ENCODE peak calls at places on chromosomes 2 and 18, in four cellular contexts. One of them, this sample, is unnamed.

GRCh38 chr2:141586985-141587384 is 543.8 kb downstream of the LRP1B start:
- DNase-seq in HepG2: no peak
- DNase-seq in K562: no peak
- DNase-seq in SK-N-SH: no peak
- DNase-seq in this sample: no peak

GRCh38 chr2:2222931-2223330 is 108.1 kb downstream of the MYT1L start:
- DNase-seq in HepG2: no peak
- DNase-seq in K562: no peak
- DNase-seq in SK-N-SH: no peak
- DNase-seq in this sample: no peak

GRCh38 chr2:209236369-209236768 is 187.5 kb upstream of the MAP2 start:
- DNase-seq in HepG2: no peak
- DNase-seq in K562: no peak
- DNase-seq in SK-N-SH: no peak
- DNase-seq in this sample: no peak

GRCh38 chr2:10497797-10498251 is 49.7 kb upstream of the ODC1 start:
- DNase-seq in HepG2: peak; percentile 52
- DNase-seq in K562: peak; percentile 90
- DNase-seq in SK-N-SH: peak; percentile 63
- DNase-seq in this sample: no peak

GRCh38 chr18:22434973-22435608 is 17.4 kb upstream of the CTAGE1 start:
- DNase-seq in HepG2: no peak
- DNase-seq in K562: no peak
- DNase-seq in SK-N-SH: no peak
- DNase-seq in this sample: no peak

GRCh38 chr2:96511851-96512250 is 6.7 kb upstream of the NEURL3 start:
- DNase-seq in HepG2: no peak
- DNase-seq in K562: no peak
- DNase-seq in SK-N-SH: no peak
- DNase-seq in this sample: no peak

GRCh38 chr2:217218269-217219140 is 358.6 kb upstream of the TNP1 start:
- DNase-seq in HepG2: no peak
- DNase-seq in K562: peak; percentile 17
- DNase-seq in SK-N-SH: no peak
- DNase-seq in this sample: no peak

GRCh38 chr2:97355887-97356286 is 233.8 kb downstream of the ANKRD36B start:
- DNase-seq in HepG2: no peak
- DNase-seq in K562: no peak
- DNase-seq in SK-N-SH: peak; percentile 5
- DNase-seq in this sample: no peak

GRCh38 chr2:181884601-181885000 is 6.9 kb upstream of the ITPRID2 start:
- DNase-seq in HepG2: no peak
- DNase-seq in K562: no peak
- DNase-seq in SK-N-SH: no peak
- DNase-seq in this sample: no peak

GRCh38 chr2:219496781-219497494 is 1.8 kb upstream of the GMPPA start:
- DNase-seq in HepG2: no peak
- DNase-seq in K562: no peak
- DNase-seq in SK-N-SH: no peak
- DNase-seq in this sample: no peak

GRCh38 chr2:8636691-8637636 is 44.9 kb upstream of the ID2 start:
- DNase-seq in HepG2: no peak
- DNase-seq in K562: no peak
- DNase-seq in SK-N-SH: no peak
- DNase-seq in this sample: no peak

GRCh38 chr2:24816884-24817283 is 23.7 kb downstream of the CENPO start:
- DNase-seq in HepG2: no peak
- DNase-seq in K562: no peak
- DNase-seq in SK-N-SH: peak; percentile 21
- DNase-seq in this sample: peak; percentile 16

GRCh38 chr2:240928476-240929363 is 22.6 kb downstream of the CROCC2 start:
- DNase-seq in HepG2: no peak
- DNase-seq in K562: no peak
- DNase-seq in SK-N-SH: peak; percentile 12
- DNase-seq in this sample: peak; percentile 32

GRCh38 chr2:105489168-105489878 is 90.5 kb upstream of the FHL2 start:
- DNase-seq in HepG2: no peak
- DNase-seq in K562: no peak
- DNase-seq in SK-N-SH: no peak
- DNase-seq in this sample: no peak

GRCh38 chr2:168798888-168799410 is 3.5 kb upstream of the NOSTRIN start:
- DNase-seq in HepG2: no peak
- DNase-seq in K562: peak; percentile 45
- DNase-seq in SK-N-SH: no peak
- DNase-seq in this sample: no peak

GRCh38 chr2:168802825-168803726 is 639 bp downstream of the NOSTRIN start:
- DNase-seq in HepG2: no peak
- DNase-seq in K562: peak; percentile 53
- DNase-seq in SK-N-SH: no peak
- DNase-seq in this sample: no peak

GRCh38 chr2:168804214-168804613 is 1.8 kb downstream of the NOSTRIN start:
- DNase-seq in HepG2: no peak
- DNase-seq in K562: no peak
- DNase-seq in SK-N-SH: no peak
- DNase-seq in this sample: no peak

GRCh38 chr2:168801456-168801855 is 981 bp upstream of the NOSTRIN start:
- DNase-seq in HepG2: no peak
- DNase-seq in K562: no peak
- DNase-seq in SK-N-SH: no peak
- DNase-seq in this sample: no peak

DNA sequence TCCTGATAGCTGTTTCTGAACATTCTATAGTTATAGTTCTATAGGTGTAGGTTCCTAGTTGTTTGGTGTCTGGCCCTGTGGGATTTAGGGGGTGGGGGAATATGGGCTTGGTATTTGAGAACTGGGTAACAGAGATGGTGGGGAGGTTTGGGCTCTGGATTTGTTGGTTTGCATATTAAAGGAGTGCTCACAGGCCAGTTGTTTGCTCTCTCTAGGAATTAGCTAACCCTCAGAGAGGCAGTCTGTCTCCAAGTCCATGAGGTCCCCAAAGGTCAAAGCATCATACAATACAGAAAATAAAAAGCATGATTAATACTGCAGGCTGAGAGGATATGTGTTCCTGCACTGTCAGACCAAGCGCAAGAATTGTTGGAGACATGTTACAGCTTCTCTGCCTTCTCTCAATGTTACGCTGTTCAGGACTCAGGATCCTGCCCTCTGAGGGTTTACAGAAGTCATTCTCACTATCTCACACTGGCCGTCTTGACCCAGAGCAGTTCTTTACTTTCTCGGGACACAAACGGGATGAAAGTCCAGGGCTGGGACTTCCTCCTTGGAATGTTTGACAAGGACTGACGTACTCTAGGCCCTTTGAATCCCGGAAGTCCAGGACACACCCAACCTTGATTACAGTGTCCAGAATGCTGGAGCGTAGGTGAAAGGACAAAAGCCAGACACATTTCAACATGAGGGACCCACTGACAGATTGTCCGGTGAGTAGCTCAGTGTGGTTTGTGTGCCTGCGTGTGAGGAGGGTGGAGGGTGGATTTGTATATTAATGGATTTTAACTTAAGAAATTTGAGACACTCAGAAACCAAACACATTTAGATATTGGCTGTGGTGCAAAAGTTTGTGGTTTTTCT is at the start of gene NOSTRIN:
- DNase-seq in HepG2: peak; percentile 14
- DNase-seq in K562: peak; percentile 52
- DNase-seq in SK-N-SH: no peak
- DNase-seq in this sample: no peak
- TF ChIP-seq EP300 in HepG2: no peak
- TF ChIP-seq EP300 in K562: peak; percentile 45
- TF ChIP-seq EP300 in SK-N-SH: no peak
- TF ChIP-seq EP300 in this sample: no peak

DNA sequence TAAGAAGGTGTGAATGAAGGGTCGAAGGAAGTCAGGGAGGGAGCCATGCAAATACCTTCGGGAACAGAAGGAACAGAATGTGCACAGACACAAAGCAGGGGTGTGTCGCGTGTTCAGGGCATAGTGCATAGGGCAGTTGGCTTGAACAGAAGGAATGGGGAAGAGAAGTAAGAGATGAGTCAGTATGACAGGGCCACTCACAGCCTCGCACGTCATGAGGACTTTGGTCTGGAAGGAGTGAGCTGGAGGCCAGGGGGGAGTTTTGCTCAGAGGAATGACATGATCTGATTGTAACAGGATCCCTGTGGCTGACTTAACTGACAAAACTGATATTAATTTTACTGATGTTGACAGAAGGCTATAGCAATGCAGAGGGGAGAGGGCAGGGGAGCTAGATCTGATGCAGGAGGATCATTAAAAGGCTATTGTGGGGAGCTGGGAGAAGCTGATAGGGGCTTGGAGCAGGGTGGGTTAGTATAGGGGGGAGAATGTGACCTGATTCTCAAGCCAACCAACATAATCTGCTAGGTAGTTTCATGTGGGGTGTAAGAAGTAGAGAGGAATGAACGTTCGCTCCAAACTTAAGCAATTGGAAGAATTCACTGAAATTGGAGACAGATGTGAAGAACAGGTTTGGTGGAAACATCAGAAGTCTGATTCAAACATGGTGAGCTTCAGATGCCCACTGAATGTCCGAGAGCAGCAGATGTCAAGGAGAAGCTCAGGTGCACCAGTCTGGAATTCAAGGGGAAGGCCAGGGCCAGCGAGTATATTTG is 60.4 kb upstream of the COPS8 start:
- DNase-seq in HepG2: peak; percentile 80
- DNase-seq in K562: no peak
- DNase-seq in SK-N-SH: no peak
- DNase-seq in this sample: no peak
- H2AFZ ChIP-seq in HepG2: no peak overlapping the region
- H2AFZ ChIP-seq in K562: no peak overlapping the region
- H2AFZ ChIP-seq in SK-N-SH: no peak overlapping the region
- H2AFZ ChIP-seq in this sample: no peak overlapping the region

GRCh38 chr2:46554381-46554780 is 75.0 kb downstream of the TMEM247 start:
- DNase-seq in HepG2: no peak
- DNase-seq in K562: no peak
- DNase-seq in SK-N-SH: no peak
- DNase-seq in this sample: no peak
- TF ChIP-seq EP300 in HepG2: no peak
- TF ChIP-seq EP300 in K562: no peak
- TF ChIP-seq EP300 in SK-N-SH: no peak
- TF ChIP-seq EP300 in this sample: no peak

DNA sequence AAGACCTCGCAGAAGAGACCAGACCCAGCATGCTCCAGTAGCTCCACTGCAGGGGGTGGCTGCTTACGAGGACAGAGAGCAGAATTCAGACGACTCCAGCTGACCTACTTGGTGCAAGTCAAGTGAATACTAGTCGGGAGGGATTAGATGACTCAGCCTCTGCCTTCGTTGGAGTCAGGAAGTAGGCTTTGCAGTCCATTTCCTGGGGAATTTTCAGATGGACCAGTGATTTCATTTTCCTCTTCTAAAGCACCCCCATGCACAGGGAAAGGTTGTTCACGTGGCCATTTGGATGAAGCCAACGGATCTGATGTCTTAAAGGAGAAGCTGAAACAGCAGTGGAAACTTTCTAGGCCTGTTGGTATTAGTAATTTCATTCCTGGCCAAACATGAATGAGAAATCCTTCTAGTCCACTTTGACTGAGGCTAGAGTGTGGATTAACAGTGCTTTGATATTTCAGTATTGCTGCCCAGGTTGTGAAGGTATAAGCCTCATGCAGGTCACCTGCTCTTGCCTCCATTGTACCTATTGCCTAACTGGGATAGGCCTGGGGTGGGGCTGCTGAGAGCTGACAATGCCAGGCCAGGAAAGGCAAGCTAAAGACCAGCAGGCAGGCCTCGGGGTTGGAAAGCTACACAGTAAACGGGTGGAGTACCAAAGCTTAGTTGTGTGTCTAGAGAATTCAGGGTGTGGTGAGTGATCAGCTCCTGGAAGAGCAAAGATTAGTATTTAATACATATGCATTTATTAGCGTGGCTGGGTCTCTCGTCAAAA is 117.6 kb upstream of the FOSL2 start:
- DNase-seq in HepG2: no peak
- DNase-seq in K562: no peak
- DNase-seq in SK-N-SH: no peak
- DNase-seq in this sample: peak; percentile 17
- H2AFZ ChIP-seq in HepG2: no peak overlapping the region
- H2AFZ ChIP-seq in K562: no peak overlapping the region
- H2AFZ ChIP-seq in SK-N-SH: peak overlapping the region; percentile 42
- H2AFZ ChIP-seq in this sample: no peak overlapping the region

GRCh38 chr2:85709385-85709784 is 15.2 kb downstream of the GNLY start:
- DNase-seq in HepG2: no peak
- DNase-seq in K562: no peak
- DNase-seq in SK-N-SH: no peak
- DNase-seq in this sample: no peak
- TF ChIP-seq EP300 in HepG2: no peak
- TF ChIP-seq EP300 in K562: no peak
- TF ChIP-seq EP300 in SK-N-SH: no peak
- TF ChIP-seq EP300 in this sample: no peak

GRCh38 chr2:197108758-197109157 is 182.3 kb upstream of the PGAP1 start:
- DNase-seq in HepG2: no peak
- DNase-seq in K562: no peak
- DNase-seq in SK-N-SH: peak; percentile 36
- DNase-seq in this sample: no peak

GRCh38 chr2:197109326-197109725 is 182.8 kb upstream of the PGAP1 start:
- DNase-seq in HepG2: no peak
- DNase-seq in K562: no peak
- DNase-seq in SK-N-SH: no peak
- DNase-seq in this sample: no peak

GRCh38 chr2:197116306-197116879 is 189.9 kb upstream of the PGAP1 start:
- DNase-seq in HepG2: no peak
- DNase-seq in K562: no peak
- DNase-seq in SK-N-SH: no peak
- DNase-seq in this sample: no peak

GRCh38 chr2:197115325-197115724 is 188.8 kb upstream of the PGAP1 start:
- DNase-seq in HepG2: no peak
- DNase-seq in K562: no peak
- DNase-seq in SK-N-SH: no peak
- DNase-seq in this sample: no peak

GRCh38 chr2:197113221-197113831 is 186.8 kb upstream of the PGAP1 start:
- DNase-seq in HepG2: peak; percentile 12
- DNase-seq in K562: peak; percentile 9
- DNase-seq in SK-N-SH: peak; percentile 37
- DNase-seq in this sample: no peak
- H2AFZ ChIP-seq in HepG2: no peak overlapping the region
- H2AFZ ChIP-seq in K562: no peak overlapping the region
- H2AFZ ChIP-seq in SK-N-SH: no peak overlapping the region
- H2AFZ ChIP-seq in this sample: peak overlapping the region; percentile 97

This sample was measured in H1.